ENCODE peak calls at places on chromosomes 3 and 15, in eight cellular contexts. K, V, F, Q, M, L, R and E are unnamed samples.

GRCh38 chr15:101702077-101702476 is 22.2 kb downstream of the TARS3 start:
- DNase-seq in K (no peak), V (no peak), F (no peak), Q (no peak), M (no peak), L (no peak), R (no peak), E (no peak)

GRCh38 chr3:122892118-122892517 is 97.2 kb downstream of the SLC49A4 start:
- DNase-seq in K (no peak), V (no peak), F (no peak), Q (no peak), M (no peak), L (no peak), R (no peak), E (no peak)

GRCh38 chr15:62066663-62067447 is at the start of gene C2CD4A:
- DNase-seq in K (peak; percentile 76), V (no peak), F (peak; percentile 89), Q (no peak), M (peak; percentile 64), L (peak; percentile 48), R (peak; percentile 73), E (peak; percentile 62)

GRCh38 chr3:72137865-72138861 is 353.2 kb upstream of the PROK2 start:
- DNase-seq in K (no peak), V (no peak), F (no peak), Q (no peak), M (peak; percentile 36), L (no peak), R (no peak), E (peak; percentile 40)

GRCh38 chr3:194138732-194139084 is 2.8 kb downstream of the HES1 start:
- DNase-seq in K (no peak), V (peak; percentile 85), F (no peak), Q (no peak), M (no peak), L (no peak), R (no peak), E (no peak)

GRCh38 chr3:100782359-100782758 is 73.1 kb downstream of the TFG start:
- DNase-seq in K (no peak), V (no peak), F (no peak), Q (no peak), M (no peak), L (no peak), R (no peak), E (no peak)

GRCh38 chr3:129343643-129344360 is 65.1 kb downstream of the HMCES start:
- DNase-seq in K (no peak), V (no peak), F (peak; percentile 45), Q (no peak), M (peak; percentile 26), L (peak; percentile 6), R (peak; percentile 83), E (peak; percentile 37)

GRCh38 chr3:5205165-5205941 is 17.8 kb downstream of the EDEM1 start:
- DNase-seq in K (no peak), V (no peak), F (no peak), Q (no peak), M (peak; percentile 54), L (no peak), R (no peak), E (no peak)

GRCh38 chr3:49673715-49674490 is at the start of gene APEH:
- DNase-seq in K (peak; percentile 93), V (peak; percentile 83), F (peak; percentile 98), Q (peak; percentile 86), M (peak; percentile 98), L (peak; percentile 97), R (peak; percentile 99), E (peak; percentile 98)

GRCh38 chr15:78007965-78008886 is 69.3 kb downstream of the TBC1D2B start:
- DNase-seq in K (no peak), V (peak; percentile 44), F (peak; percentile 83), Q (no peak), M (no peak), L (no peak), R (no peak), E (no peak)

GRCh38 chr3:169659858-169660614 is 3.5 kb downstream of the MECOM start:
- DNase-seq in K (no peak), V (no peak), F (no peak), Q (no peak), M (no peak), L (no peak), R (no peak), E (no peak)

GRCh38 chr3:130759692-130760338 is 13.2 kb upstream of the PIK3R4 start:
- DNase-seq in K (peak; percentile 24), V (no peak), F (peak; percentile 22), Q (no peak), M (peak; percentile 58), L (peak; percentile 48), R (peak; percentile 60), E (peak; percentile 44)

GRCh38 chr3:159964166-159964973 is 24.3 kb upstream of the IL12A start:
- DNase-seq in K (peak; percentile 81), V (peak; percentile 33), F (no peak), Q (no peak), M (no peak), L (no peak), R (no peak), E (no peak)

GRCh38 chr3:148614463-148614862 is 83.2 kb upstream of the AGTR1 start:
- DNase-seq in K (no peak), V (no peak), F (no peak), Q (no peak), M (no peak), L (no peak), R (no peak), E (no peak)

GRCh38 chr3:16480861-16481569 is 32.5 kb downstream of the RFTN1 start:
- DNase-seq in K (peak; percentile 64), V (no peak), F (no peak), Q (peak; percentile 26), M (no peak), L (peak; percentile 42), R (no peak), E (no peak)

GRCh38 chr3:113979916-113980315 is 32.1 kb downstream of the ZDHHC23 start:
- DNase-seq in K (no peak), V (no peak), F (no peak), Q (no peak), M (no peak), L (no peak), R (no peak), E (no peak)

GRCh38 chr3:192675958-192676649 is 51.2 kb downstream of the FGF12 start:
- DNase-seq in K (no peak), V (no peak), F (no peak), Q (no peak), M (no peak), L (no peak), R (no peak), E (no peak)

GRCh38 chr3:153783106-153783505 is 338.1 kb upstream of the ARHGEF26 start:
- DNase-seq in K (no peak), V (no peak), F (no peak), Q (no peak), M (no peak), L (no peak), R (peak; percentile 80), E (no peak)

GRCh38 chr3:48684054-48684349 is 1.7 kb downstream of the NCKIPSD start:
- DNase-seq in K (no peak), V (no peak), F (no peak), Q (no peak), M (no peak), L (no peak), R (no peak), E (no peak)

GRCh38 chr3:193080821-193081220 is 160.2 kb upstream of the PLAAT1 start:
- DNase-seq in K (no peak), V (no peak), F (no peak), Q (no peak), M (no peak), L (no peak), R (no peak), E (no peak)

GRCh38 chr3:188978772-188979171 is 193.0 kb upstream of the TPRG1 start:
- DNase-seq in K (no peak), V (no peak), F (no peak), Q (no peak), M (no peak), L (no peak), R (no peak), E (no peak)

GRCh38 chr3:177589921-177590336 is 392.6 kb upstream of the TBL1XR1 start:
- DNase-seq in K (peak; percentile 98), V (peak; percentile 94), F (no peak), Q (peak; percentile 47), M (no peak), L (no peak), R (no peak), E (no peak)

GRCh38 chr3:124885466-124886167 is 1.5 kb downstream of the ITGB5 start:
- DNase-seq in K (peak; percentile 43), V (no peak), F (no peak), Q (no peak), M (no peak), L (no peak), R (no peak), E (no peak)

GRCh38 chr15:60740787-60741354 is 261.9 kb upstream of the ICE2 start:
- DNase-seq in K (no peak), V (no peak), F (peak; percentile 23), Q (no peak), M (no peak), L (peak; percentile 50), R (no peak), E (no peak)

GRCh38 chr15:68445351-68445750 is 13.4 kb upstream of the ITGA11 start:
- DNase-seq in K (no peak), V (no peak), F (no peak), Q (no peak), M (no peak), L (no peak), R (peak; percentile 1), E (no peak)

GRCh38 chr3:51975857-51976549 is 1.1 kb downstream of the ABHD14A start:
- DNase-seq in K (no peak), V (no peak), F (peak; percentile 72), Q (no peak), M (peak; percentile 46), L (no peak), R (peak; percentile 82), E (peak; percentile 34)

GRCh38 chr15:80118956-80119355 is 33.8 kb upstream of the FAH start:
- DNase-seq in K (no peak), V (no peak), F (no peak), Q (no peak), M (no peak), L (no peak), R (no peak), E (no peak)

GRCh38 chr15:86199467-86200145 is 119.9 kb downstream of the AGBL1 start:
- DNase-seq in K (no peak), V (no peak), F (no peak), Q (no peak), M (no peak), L (no peak), R (no peak), E (no peak)

GRCh38 chr3:7637694-7638093 is 776.8 kb downstream of the GRM7 start:
- DNase-seq in K (no peak), V (no peak), F (no peak), Q (no peak), M (no peak), L (no peak), R (no peak), E (no peak)

GRCh38 chr3:193822492-193823220 is 229.6 kb downstream of the OPA1 start:
- DNase-seq in K (no peak), V (no peak), F (no peak), Q (peak; percentile 14), M (no peak), L (no peak), R (no peak), E (no peak)

GRCh38 chr15:82648257-82649103 is 1.3 kb upstream of the CPEB1 start:
- DNase-seq in K (no peak), V (no peak), F (no peak), Q (no peak), M (no peak), L (no peak), R (no peak), E (no peak)